ENCODE peak calls at places on chromosomes 3 and 15, in six cellular contexts. N is neural crest cell; F is caudate nucleus; X is stimulated activated naive CD8-positive, alpha-beta T cell treated with anti-CD3 and anti-CD28 coated beads, Interleukin-15, Interleukin-2, amounts not matched to agents 100 U/mL and 50 U/mL, for 24 hours; Q is activated effector memory CD4-positive, alpha-beta T cell treated with Interleukin-2 at 50 U/mL for 16 hours; M is neuronal stem cell. Z is an unnamed sample.

GRCh38 chr3:38165722-38166387 is 518 bp downstream of the OXSR1 start:
- DNase-seq in N (no peak), F (peak), X (no peak), Q (no peak), M (no peak), Z (no peak)

GRCh38 chr3:39188271-39189149 is 3.9 kb downstream of the XIRP1 start:
- DNase-seq in N (no peak), F (no peak), X (no peak), Q (no peak), M (no peak), Z (no peak)

GRCh38 chr15:30990451-30991300 is 752 bp downstream of the MTMR10 start:
- DNase-seq in N (no peak), F (no peak), X (no peak), Q (no peak), M (no peak), Z (no peak)

GRCh38 chr3:62559831-62560445 is 186.6 kb upstream of the FEZF2 start:
- DNase-seq in N (no peak), F (no peak), X (no peak), Q (no peak), M (no peak), Z (peak)

GRCh38 chr3:184336484-184337230 is 743 bp upstream of the FAM131A start:
- DNase-seq in N (no peak), F (peak), X (no peak), Q (no peak), M (no peak), Z (no peak)

GRCh38 chr3:9553021-9553948 is at the start of gene LHFPL4:
- DNase-seq in N (no peak), F (no peak), X (no peak), Q (no peak), M (peak), Z (no peak)

GRCh38 chr3:32041316-32041715 is 59.8 kb downstream of the ZNF860 start:
- DNase-seq in N (no peak), F (no peak), X (no peak), Q (no peak), M (no peak), Z (no peak)

GRCh38 chr15:101139986-101140696 is 111.7 kb downstream of the CHSY1 start:
- DNase-seq in N (no peak), F (no peak), X (no peak), Q (no peak), M (no peak), Z (no peak)

GRCh38 chr3:71369733-71370391 is 213.7 kb downstream of the FOXP1 start:
- DNase-seq in N (no peak), F (no peak), X (no peak), Q (no peak), M (no peak), Z (no peak)

GRCh38 chr3:142211034-142211433 is 14.4 kb downstream of the GK5 start:
- DNase-seq in N (no peak), F (no peak), X (no peak), Q (no peak), M (no peak), Z (peak)

GRCh38 chr15:85694086-85694485 is 100.6 kb downstream of the KLHL25 start:
- DNase-seq in N (no peak), F (no peak), X (no peak), Q (no peak), M (no peak), Z (no peak)

GRCh38 chr15:40229956-40230355 is 8.9 kb upstream of the PAK6 start:
- DNase-seq in N (no peak), F (no peak), X (no peak), Q (no peak), M (no peak), Z (no peak)

GRCh38 chr3:100210777-100211145 is 50.0 kb upstream of the TBC1D23 start:
- DNase-seq in N (no peak), F (no peak), X (no peak), Q (no peak), M (no peak), Z (peak)

GRCh38 chr15:60389261-60390077 is 8.3 kb downstream of the ANXA2 start:
- DNase-seq in N (no peak), F (no peak), X (peak), Q (no peak), M (no peak), Z (peak)

GRCh38 chr15:73082719-73083275 is 30.5 kb downstream of the NEO1 start:
- DNase-seq in N (no peak), F (no peak), X (no peak), Q (no peak), M (no peak), Z (no peak)

GRCh38 chr3:178236555-178237277 is 299.5 kb upstream of the KCNMB2 start:
- DNase-seq in N (no peak), F (no peak), X (no peak), Q (no peak), M (no peak), Z (no peak)